ENCODE peak calls at places on chromosomes 2 and 18, in five cellular contexts. Z is H9; P is heart left ventricle; C is GM19239; Q is stimulated activated CD4-positive, alpha-beta T cell treated with anti-CD3 and anti-CD28 coated beads, Interleukin-1b, Interleukin-23, amount 100 ng/mL, for 4 hours. Y is an unnamed sample.

GRCh38 chr2:160427629-160428424 is 65.8 kb downstream of the RBMS1 start:
- DNase-seq in C (no peak), Q (peak), P (peak), Z (no peak), Y (no peak)

GRCh38 chr2:230947908-230948365 is 22.9 kb upstream of the GPR55 start:
- DNase-seq in Q (no peak), P (no peak), Z (no peak), C (no peak), Y (no peak)

GRCh38 chr2:71452565-71452964 is 796 bp upstream of the DYSF start:
- DNase-seq in Q (no peak), C (no peak), Z (peak), P (peak), Y (peak)

GRCh38 chr18:49582579-49582978 is 20.7 kb downstream of the LIPG start:
- DNase-seq in C (no peak), Z (no peak), P (no peak), Q (no peak), Y (no peak)

GRCh38 chr2:74444498-74445318 is 3.0 kb upstream of the RTKN start:
- DNase-seq in Q (no peak), C (no peak), P (no peak), Z (no peak), Y (no peak)

GRCh38 chr2:206832886-206833285 is 67.5 kb downstream of the FASTKD2 start:
- DNase-seq in Q (no peak), Z (no peak), P (no peak), C (no peak), Y (no peak)

GRCh38 chr2:240435457-240435954 is at the start of gene GPC1:
- DNase-seq in Z (peak), Q (peak), C (peak), P (peak), Y (no peak)

GRCh38 chr2:24327988-24328387 is 32.3 kb downstream of the ITSN2 start:
- DNase-seq in P (no peak), Q (no peak), C (no peak), Z (no peak), Y (no peak)

GRCh38 chr18:40249390-40250080 is 1705.5 kb upstream of the PIK3C3 start:
- DNase-seq in C (no peak), Q (no peak), Z (no peak), P (no peak), Y (no peak)

GRCh38 chr18:47908523-47909039 is 21.9 kb downstream of the SMAD2 start:
- DNase-seq in P (no peak), Q (no peak), Z (no peak), C (no peak), Y (no peak)

GRCh38 chr2:146246017-146246733 is 1598.7 kb upstream of the ACVR2A start:
- DNase-seq in P (no peak), C (no peak), Z (no peak), Q (no peak), Y (no peak)